ENCODE peak calls at places on chromosomes 13 and 19, in ten cellular contexts. K is astrocyte of the cerebellum, C is astrocyte, T is left ventricle myocardium inferior, B is HFF-Myc, A is body of pancreas, S is adrenal gland, Z is esophagus muscularis mucosa, Y is mucosa of descending colon, J is AG10803. M is an unnamed sample.

GRCh38 chr13:40087021-40088002 is 431.9 kb downstream of the COG6 start:
- DNase-seq in A (no peak), B (no peak), T (no peak), Z (no peak), C (no peak), K (no peak), J (no peak), S (no peak), Y (no peak), M (no peak)

GRCh38 chr13:25046274-25046984 is 49.5 kb upstream of the PABPC3 start:
- DNase-seq in B (no peak), J (no peak), A (no peak), S (no peak), C (no peak), T (no peak), K (no peak), Y (no peak), Z (no peak), M (peak)

GRCh38 chr13:34817246-34817645 is 124.8 kb upstream of the NBEA start:
- DNase-seq in K (peak), T (no peak), B (no peak), Z (no peak), S (no peak), Y (no peak), A (no peak), J (peak), C (peak), M (no peak)

GRCh38 chr13:75417006-75417384 is 65.0 kb downstream of the TBC1D4 start:
- DNase-seq in T (no peak), K (no peak), Z (no peak), S (no peak), J (no peak), C (peak), Y (no peak), B (no peak), A (no peak), M (no peak)

GRCh38 chr19:17121736-17122293 is 46.2 kb downstream of the MYO9B start:
- DNase-seq in C (peak), B (no peak), Y (no peak), K (peak), J (peak), T (no peak), S (no peak), A (no peak), Z (no peak), M (peak)

GRCh38 chr13:81664872-81665271 is 1323.9 kb upstream of the SPRY2 start:
- DNase-seq in C (no peak), J (no peak), S (no peak), T (no peak), A (no peak), K (no peak), B (no peak), Z (no peak), Y (no peak), M (no peak)

GRCh38 chr19:10603084-10603872 is 16.2 kb upstream of the AP1M2 start:
- DNase-seq in B (no peak), T (peak), Y (peak), C (no peak), J (peak), A (peak), Z (no peak), K (no peak), S (peak), M (no peak)

GRCh38 chr13:39888865-39889810 is 233.7 kb downstream of the COG6 start:
- DNase-seq in Z (peak), T (no peak), A (no peak), B (no peak), Y (no peak), J (peak), K (no peak), C (peak), S (no peak), M (no peak)

GRCh38 chr19:38842439-38843174 is 7.2 kb downstream of the HNRNPL start:
- DNase-seq in B (no peak), T (no peak), K (no peak), Z (no peak), Y (peak), S (no peak), J (no peak), A (no peak), C (no peak), M (no peak)

GRCh38 chr19:18674616-18675015 is 8.9 kb upstream of the CRTC1 start:
- DNase-seq in A (no peak), C (peak), Y (no peak), J (no peak), B (no peak), S (no peak), T (peak), K (no peak), Z (no peak), M (peak)

GRCh38 chr19:17209126-17210036 is 5.8 kb upstream of the USE1 start:
- DNase-seq in C (no peak), Y (peak), A (no peak), S (no peak), K (no peak), T (no peak), Z (no peak), J (peak), B (no peak), M (peak)

GRCh38 chr13:66560991-66561390 is 669.1 kb downstream of the PCDH9 start:
- DNase-seq in C (no peak), T (no peak), S (no peak), J (no peak), Z (no peak), A (no peak), Y (no peak), B (no peak), K (no peak), M (no peak)

GRCh38 chr19:30543243-30543945 is 171.2 kb downstream of the ZNF536 start:
- DNase-seq in Y (no peak), Z (no peak), J (no peak), C (no peak), A (no peak), B (no peak), S (no peak), T (no peak), K (no peak), M (no peak)

GRCh38 chr19:7677664-7678311 is 898 bp downstream of the MCEMP1 start:
- DNase-seq in A (no peak), T (no peak), C (no peak), B (no peak), K (no peak), Z (no peak), S (no peak), Y (no peak), J (no peak), M (no peak)

GRCh38 chr19:33518541-33518940 is 3.0 kb downstream of the PEPD start:
- DNase-seq in T (no peak), J (no peak), Y (no peak), K (no peak), S (no peak), B (no peak), Z (no peak), C (no peak), A (no peak), M (no peak)

GRCh38 chr19:40219721-40220276 is 1.6 kb upstream of the TTC9B start:
- DNase-seq in Y (no peak), A (no peak), J (peak), Z (no peak), T (no peak), S (peak), C (peak), B (no peak), K (no peak), M (peak)

GRCh38 chr19:4455742-4456565 is 1.6 kb downstream of the UBXN6 start:
- DNase-seq in Y (no peak), J (peak), S (peak), K (peak), C (peak), T (peak), B (no peak), A (no peak), Z (no peak), M (peak)

GRCh38 chr19:5498817-5499535 is 43.8 kb downstream of the ZNRF4 start:
- DNase-seq in J (no peak), Z (no peak), Y (no peak), S (no peak), A (no peak), T (no peak), B (no peak), C (no peak), K (no peak), M (no peak)

GRCh38 chr13:70941454-70941853 is 833.2 kb upstream of the KLHL1 start:
- DNase-seq in S (no peak), C (no peak), Y (no peak), K (no peak), T (no peak), Z (no peak), B (no peak), A (no peak), J (no peak), M (no peak)

GRCh38 chr19:10421981-10422461 is 1.7 kb downstream of the PDE4A start:
- DNase-seq in C (no peak), B (no peak), Y (no peak), Z (no peak), K (no peak), J (no peak), A (no peak), S (no peak), T (no peak), M (no peak)

GRCh38 chr19:18741566-18742121 is 49.5 kb downstream of the COMP start:
- DNase-seq in Z (no peak), A (peak), K (no peak), Y (peak), C (no peak), S (no peak), B (no peak), J (no peak), T (no peak), M (no peak)

GRCh38 chr13:90968510-90968909 is 379.0 kb upstream of the MIR17HG start:
- DNase-seq in A (peak), Z (no peak), Y (no peak), S (no peak), B (no peak), K (no peak), T (no peak), J (no peak), C (no peak), M (no peak)

GRCh38 chr19:40519352-40520322 is 52.8 kb downstream of the SPTBN4 start:
- DNase-seq in T (no peak), Y (peak), J (peak), Z (no peak), S (no peak), B (no peak), K (no peak), C (peak), A (no peak), M (peak)

GRCh38 chr19:4456843-4457653 is 546 bp downstream of the UBXN6 start:
- DNase-seq in J (peak), C (peak), B (no peak), T (peak), K (no peak), S (peak), A (no peak), Y (peak), Z (no peak), M (peak)

GRCh38 chr19:4722671-4723464 is 774 bp downstream of the DPP9 start:
- DNase-seq in T (no peak), A (peak), Z (no peak), J (peak), C (peak), K (no peak), S (peak), Y (peak), B (no peak), M (peak)

GRCh38 chr13:25249001-25249543 is 38.2 kb downstream of the MTMR6 start:
- DNase-seq in T (no peak), B (peak), Z (no peak), K (peak), J (peak), Y (no peak), C (peak), S (no peak), A (no peak), M (peak)

GRCh38 chr19:50378863-50379236 is 2.6 kb downstream of the NR1H2 start:
- DNase-seq in J (no peak), K (no peak), Y (no peak), B (no peak), Z (no peak), C (no peak), A (no peak), T (no peak), S (no peak), M (no peak)

GRCh38 chr19:5154799-5155426 is 185.7 kb downstream of the PTPRS start:
- DNase-seq in J (no peak), Z (no peak), T (no peak), A (no peak), S (no peak), C (no peak), K (no peak), Y (no peak), B (no peak), M (no peak)

GRCh38 chr13:76812206-76812882 is 73.9 kb downstream of the KCTD12 start:
- DNase-seq in Y (no peak), C (no peak), S (peak), T (peak), K (no peak), B (peak), Z (no peak), J (peak), A (no peak), M (peak)

GRCh38 chr13:95411641-95412040 is 110.4 kb upstream of the ABCC4 start:
- DNase-seq in Y (no peak), C (peak), B (no peak), J (peak), S (no peak), A (no peak), K (peak), T (no peak), Z (no peak), M (peak)

GRCh38 chr19:7968008-7968795 is 24.7 kb upstream of the TIMM44 start:
- DNase-seq in C (no peak), Y (no peak), K (no peak), J (no peak), A (no peak), B (no peak), T (no peak), Z (no peak), S (no peak), M (no peak)

GRCh38 chr13:29845440-29846056 is 4.9 kb downstream of the UBL3 start:
- DNase-seq in Y (no peak), B (no peak), K (no peak), A (no peak), C (no peak), J (peak), T (no peak), S (no peak), Z (no peak), M (peak)

GRCh38 chr19:44582581-44583265 is 30.6 kb upstream of the IGSF23 start:
- DNase-seq in Y (peak), K (no peak), B (no peak), C (no peak), J (no peak), S (peak), Z (no peak), T (no peak), A (peak), M (peak)

GRCh38 chr13:36275190-36276002 is 22.2 kb downstream of the CCDC169 start:
- DNase-seq in T (no peak), J (peak), Z (no peak), S (peak), C (peak), Y (no peak), B (no peak), K (peak), A (no peak), M (peak)

GRCh38 chr19:19341026-19341425 is 20.4 kb downstream of the MAU2 start:
- DNase-seq in A (no peak), Y (no peak), S (no peak), C (no peak), B (no peak), Z (no peak), K (no peak), J (no peak), T (no peak), M (no peak)

GRCh38 chr19:54464044-54464623 is 556 bp upstream of the LENG9 start:
- DNase-seq in B (no peak), T (peak), K (peak), J (peak), A (peak), C (peak), S (peak), Y (peak), Z (peak), M (peak)

GRCh38 chr19:12994701-12995595 is at the start of gene NFIX:
- DNase-seq in Y (peak), T (peak), Z (no peak), K (no peak), B (no peak), A (peak), S (peak), J (peak), C (no peak), M (peak)
- TF ChIP-seq CTCF in Y (no peak), T (no peak), Z (no peak), K (no peak), B (no peak), A (no peak), S (no peak), J (no peak), C (no peak), M (no peak)

DNA sequence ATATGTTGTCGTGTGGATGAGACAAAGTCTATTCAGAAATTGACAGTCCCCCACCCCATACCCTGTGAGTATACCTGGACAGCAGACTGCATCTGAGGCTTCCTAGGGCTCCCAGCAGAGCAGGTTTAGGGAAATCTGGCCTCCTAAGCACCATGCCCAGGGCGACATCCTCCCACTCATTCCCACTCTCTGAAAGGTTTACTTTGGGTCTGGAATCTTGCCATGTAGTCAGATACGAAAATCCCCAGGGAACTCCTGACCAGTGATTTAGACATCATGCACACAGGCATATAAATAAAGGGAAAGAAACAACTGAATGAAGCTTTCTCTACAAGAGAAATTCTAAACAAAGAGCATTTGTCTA is 717 bp upstream of the NALCN start:
- DNase-seq in K (peak), B (no peak), J (no peak), Y (no peak), T (no peak), S (no peak), A (no peak), Z (peak), C (peak), M (peak)
- H3K4me3 ChIP-seq in K (peak), B (peak), J (peak), Y (no peak), T (peak), S (no peak), A (no peak), Z (peak), C (peak), M (peak)

GRCh38 chr19:12790628-12791344 is 500 bp upstream of the JUNB start:
- DNase-seq in Z (no peak), J (no peak), Y (peak), S (no peak), A (no peak), C (no peak), T (no peak), B (no peak), K (no peak), M (no peak)

GRCh38 chr19:12789098-12789903 is 2.0 kb upstream of the JUNB start:
- DNase-seq in S (no peak), C (no peak), T (no peak), J (no peak), K (no peak), Z (no peak), A (no peak), B (no peak), Y (peak), M (peak)

GRCh38 chr19:12791345-12792047 is at the start of gene JUNB:
- DNase-seq in B (peak), A (peak), Y (peak), K (peak), J (peak), S (peak), Z (peak), T (peak), C (peak), M (peak)

GRCh38 chr19:12788682-12789097 is 2.6 kb upstream of the JUNB start:
- DNase-seq in Z (no peak), J (peak), S (peak), C (no peak), Y (peak), K (no peak), B (no peak), T (peak), A (peak), M (peak)

GRCh38 chr19:12789904-12790619 is 1.2 kb upstream of the JUNB start:
- DNase-seq in T (peak), K (peak), Y (peak), J (peak), Z (peak), B (no peak), S (peak), A (peak), C (peak), M (peak)
- TF ChIP-seq CTCF in T (no peak), K (no peak), Y (no peak), J (no peak), Z (no peak), B (no peak), S (no peak), A (no peak), C (no peak), M (no peak)

GRCh38 chr13:113050856-113051431 is 54.6 kb upstream of the F7 start:
- DNase-seq in C (no peak), B (no peak), T (no peak), A (no peak), K (no peak), J (no peak), Y (no peak), S (no peak), Z (no peak), M (no peak)
- H3K4me3 ChIP-seq in C (no peak), B (no peak), T (peak), A (no peak), K (no peak), J (no peak), Y (no peak), S (no peak), Z (peak), M (no peak)

M was measured in foreskin fibroblast.